ENCODE peak calls at places on chromosomes 6 and 20, in six cellular contexts. M is adrenal gland, B is SK-N-SH, L is heart left ventricle, Z is uterus, D is upper lobe of right lung. T is an unnamed sample.

GRCh38 chr6:148463671-148464070 is 121.0 kb downstream of the SASH1 start:
- DNase-seq in Z (no peak), M (no peak), D (no peak), L (no peak), B (no peak), T (no peak)

GRCh38 chr6:125611573-125612399 is 137.6 kb upstream of the HEY2 start:
- DNase-seq in L (peak), Z (no peak), M (no peak), D (no peak), B (no peak), T (no peak)

GRCh38 chr6:129672883-129673631 is 36.9 kb downstream of the ARHGAP18 start:
- DNase-seq in L (no peak), M (no peak), Z (no peak), B (no peak), D (no peak), T (peak)

GRCh38 chr6:165755583-165755982 is 92.5 kb upstream of the PDE10A start:
- DNase-seq in L (no peak), B (no peak), Z (no peak), D (no peak), M (no peak), T (no peak)

GRCh38 chr6:17705778-17706579 is 746 bp downstream of the NUP153 start:
- DNase-seq in L (peak), Z (peak), D (peak), M (peak), B (peak), T (no peak)

GRCh38 chr6:169783971-169784930 is 32.8 kb downstream of the ERMARD start:
- DNase-seq in B (no peak), M (no peak), D (no peak), L (no peak), Z (no peak), T (no peak)

GRCh38 chr6:109922851-109923250 is 55.3 kb upstream of the GPR6 start:
- DNase-seq in M (no peak), L (no peak), Z (no peak), D (no peak), B (no peak), T (peak)

GRCh38 chr6:2877057-2877882 is 25.8 kb downstream of the SERPINB9 start:
- DNase-seq in M (no peak), B (no peak), D (no peak), Z (peak), L (no peak), T (no peak)

GRCh38 chr6:19972221-19972620 is 135.1 kb downstream of the ID4 start:
- DNase-seq in Z (no peak), M (no peak), L (no peak), D (no peak), B (no peak), T (no peak)

GRCh38 chr6:122994256-122994655 is 1.8 kb upstream of the CLVS2 start:
- DNase-seq in L (no peak), M (no peak), D (no peak), B (no peak), Z (no peak), T (no peak)

GRCh38 chr6:82208914-82209313 is 38.6 kb downstream of the IBTK start:
- DNase-seq in L (no peak), D (no peak), B (no peak), M (no peak), Z (no peak), T (no peak)

GRCh38 chr20:40848530-40848929 is 159.5 kb upstream of the MAFB start:
- DNase-seq in L (no peak), D (no peak), Z (no peak), B (peak), M (no peak), T (no peak)

GRCh38 chr6:79737172-79737571 is 106.0 kb downstream of the SH3BGRL2 start:
- DNase-seq in D (no peak), L (no peak), M (no peak), B (peak), Z (no peak), T (no peak)

GRCh38 chr6:68919537-68919936 is 284.5 kb downstream of the ADGRB3 start:
- DNase-seq in M (no peak), D (no peak), L (no peak), B (no peak), Z (no peak), T (no peak)

GRCh38 chr20:37295001-37295400 is 5.5 kb downstream of the MANBAL start:
- DNase-seq in D (no peak), L (no peak), M (peak), B (no peak), Z (peak), T (peak)

GRCh38 chr6:91081452-91082067 is 494.7 kb upstream of the MAP3K7 start:
- DNase-seq in D (no peak), B (peak), L (no peak), M (no peak), Z (no peak), T (peak)

GRCh38 chr6:95142101-95142500 is 435.2 kb upstream of the MANEA start:
- DNase-seq in L (no peak), D (no peak), B (no peak), Z (no peak), M (no peak), T (no peak)

GRCh38 chr6:148760143-148760505 is 13.3 kb downstream of the UST start:
- DNase-seq in B (no peak), Z (no peak), L (no peak), M (no peak), D (no peak), T (no peak)

GRCh38 chr20:32153771-32154170 is 44.3 kb downstream of the TM9SF4 start:
- DNase-seq in D (no peak), Z (no peak), M (no peak), B (no peak), L (no peak), T (no peak)

GRCh38 chr20:41657655-41658054 is 39.5 kb upstream of the CHD6 start:
- DNase-seq in D (no peak), Z (no peak), M (no peak), B (no peak), L (no peak), T (no peak)

GRCh38 chr6:121932071-121933009 is 467.1 kb upstream of the HSF2 start:
- DNase-seq in B (peak), L (peak), M (peak), Z (peak), D (no peak), T (peak)

GRCh38 chr20:44834693-44835092 is 24.3 kb upstream of the RIMS4 start:
- DNase-seq in M (no peak), L (no peak), B (no peak), D (no peak), Z (no peak), T (no peak)

GRCh38 chr20:53070714-53071392 is 98.7 kb downstream of the TSHZ2 start:
- DNase-seq in M (no peak), L (no peak), Z (no peak), D (no peak), B (no peak), T (no peak)

GRCh38 chr6:149763866-149764265 is 14.3 kb downstream of the PCMT1 start:
- DNase-seq in D (no peak), M (no peak), B (no peak), L (no peak), Z (no peak), T (no peak)

GRCh38 chr6:13677878-13678254 is 33.8 kb downstream of the RANBP9 start:
- DNase-seq in Z (no peak), B (no peak), D (no peak), M (peak), L (no peak), T (no peak)

GRCh38 chr6:167547751-167548150 is 222.9 kb downstream of the TTLL2 start:
- DNase-seq in L (peak), Z (no peak), D (no peak), B (no peak), M (no peak), T (no peak)

GRCh38 chr6:17932362-17932852 is 55.0 kb downstream of the KIF13A start:
- DNase-seq in Z (peak), L (peak), B (no peak), M (peak), D (no peak), T (peak)

GRCh38 chr6:106377061-106377540 is 16.6 kb downstream of the CRYBG1 start:
- DNase-seq in Z (no peak), L (no peak), M (no peak), D (no peak), B (no peak), T (no peak)

GRCh38 chr6:138692978-138693909 is 80.3 kb upstream of the CCDC28A start:
- DNase-seq in B (peak), D (peak), L (peak), Z (peak), M (peak), T (no peak)

GRCh38 chr20:17343631-17344447 is 117.0 kb downstream of the PCSK2 start:
- DNase-seq in Z (no peak), M (no peak), D (no peak), L (no peak), B (no peak), T (peak)

GRCh38 chr6:21022343-21023107 is 488.3 kb downstream of the CDKAL1 start:
- DNase-seq in D (no peak), Z (no peak), L (no peak), B (no peak), M (no peak), T (no peak)

GRCh38 chr20:47117789-47118188 is 223.1 kb downstream of the EYA2 start:
- DNase-seq in B (no peak), D (no peak), Z (no peak), M (no peak), L (no peak), T (no peak)

GRCh38 chr6:79277109-79277508 is 42.6 kb upstream of the HMGN3 start:
- DNase-seq in B (no peak), Z (no peak), M (no peak), D (no peak), L (no peak), T (no peak)

GRCh38 chr6:52232990-52233389 is 11.3 kb downstream of the IL17F start:
- DNase-seq in D (no peak), Z (no peak), B (no peak), L (no peak), M (no peak), T (no peak)

GRCh38 chr6:52230685-52231084 is 13.6 kb downstream of the IL17F start:
- DNase-seq in Z (no peak), B (no peak), M (no peak), L (no peak), D (no peak), T (no peak)

GRCh38 chr6:52231411-52232127 is 12.7 kb downstream of the IL17F start:
- DNase-seq in D (no peak), Z (no peak), L (no peak), M (no peak), B (no peak), T (no peak)

GRCh38 chr6:52233975-52234823 is 10.1 kb downstream of the IL17F start:
- DNase-seq in L (no peak), M (peak), B (peak), Z (no peak), D (no peak), T (peak)
- H3K4me3 ChIP-seq in L (no peak), M (no peak), B (no peak), Z (no peak), D (no peak), T (no peak)

DNA sequence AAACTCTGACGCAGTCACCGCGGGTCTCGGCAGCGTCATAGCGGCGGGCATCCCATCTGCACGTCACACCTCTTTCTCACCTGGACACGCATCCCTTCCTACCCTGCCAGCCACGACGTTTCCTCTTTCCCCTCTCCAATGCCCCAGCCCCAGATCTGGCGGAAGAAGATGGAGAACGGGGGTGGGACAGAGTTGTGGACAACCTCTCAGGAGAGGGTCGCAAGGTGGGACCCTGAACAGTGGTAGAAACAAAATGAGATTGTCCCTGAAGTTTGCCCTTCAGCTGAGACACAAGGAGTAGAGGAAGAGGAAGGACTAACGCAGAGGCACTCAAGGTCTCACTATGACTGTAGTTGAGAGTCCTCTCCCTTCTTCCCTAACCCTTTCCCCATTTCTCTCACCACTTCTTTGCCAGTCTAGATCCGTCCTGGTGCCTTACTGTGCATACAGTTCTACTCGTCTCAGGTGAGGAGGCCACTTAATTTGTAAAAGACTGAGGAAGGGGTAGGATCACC is 562 bp downstream of the TRIM39 start:
- DNase-seq in L (no peak), B (no peak), D (no peak), M (no peak), Z (no peak), T (peak)
- TF ChIP-seq CTCF in L (no peak), B (no peak), D (no peak), M (no peak), Z (no peak), T (no peak)

GRCh38 chr6:38261626-38262025 is 378.1 kb downstream of the BTBD9 start:
- DNase-seq in Z (no peak), L (no peak), M (no peak), D (no peak), B (no peak), T (no peak)
- H3K4me3 ChIP-seq in Z (no peak), L (no peak), M (no peak), D (no peak), B (peak), T (peak)

DNA sequence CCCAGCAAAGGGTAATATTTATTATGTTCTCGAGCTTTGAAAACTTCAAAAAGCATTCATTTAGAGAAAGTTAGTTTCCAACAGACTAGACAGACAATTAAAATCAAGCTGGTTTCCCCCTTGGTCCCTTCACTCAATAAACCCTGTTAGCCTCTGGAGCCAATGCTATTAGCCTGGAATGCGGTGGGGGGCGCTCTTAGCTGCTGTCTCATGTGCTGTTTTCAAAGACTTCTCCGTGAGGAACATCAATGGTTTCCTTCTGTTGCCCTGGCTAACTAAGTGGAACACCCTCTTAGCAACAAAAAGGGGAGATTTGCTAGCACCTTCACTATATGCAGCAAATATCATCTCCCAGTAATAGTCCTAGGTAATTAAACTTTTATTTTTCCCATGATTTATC is 86.4 kb downstream of the LY86 start:
- DNase-seq in L (no peak), M (no peak), Z (no peak), D (no peak), B (no peak), T (no peak)
- TF ChIP-seq CTCF in L (no peak), M (no peak), Z (no peak), D (no peak), B (peak), T (peak)

GRCh38 chr6:28807682-28808280 is 116.0 kb downstream of the TRIM27 start:
- DNase-seq in B (peak), D (no peak), M (no peak), Z (no peak), L (no peak), T (peak)
- H3K4me3 ChIP-seq in B (peak), D (no peak), M (no peak), Z (no peak), L (no peak), T (peak)

GRCh38 chr6:111449129-111449528 is 33.9 kb downstream of the REV3L start:
- DNase-seq in B (no peak), M (no peak), Z (no peak), L (no peak), D (no peak), T (no peak)

GRCh38 chr6:111450087-111450486 is 32.9 kb downstream of the REV3L start:
- DNase-seq in D (no peak), Z (no peak), B (no peak), M (no peak), L (no peak), T (no peak)

GRCh38 chr6:111445786-111446395 is 37.1 kb downstream of the REV3L start:
- DNase-seq in M (no peak), D (no peak), Z (no peak), B (no peak), L (no peak), T (no peak)

GRCh38 chr6:111444794-111445193 is 38.2 kb downstream of the REV3L start:
- DNase-seq in M (no peak), Z (no peak), D (no peak), B (no peak), L (no peak), T (no peak)

GRCh38 chr6:111447051-111447450 is 36.0 kb downstream of the REV3L start:
- DNase-seq in D (no peak), B (no peak), L (no peak), M (no peak), Z (no peak), T (no peak)
- TF ChIP-seq CTCF in D (no peak), B (no peak), L (no peak), M (no peak), Z (no peak), T (no peak)

GRCh38 chr6:1079525-1079924 is 232.4 kb upstream of the FOXQ1 start:
- DNase-seq in D (no peak), B (no peak), M (no peak), L (no peak), Z (no peak), T (no peak)
- H3K4me3 ChIP-seq in D (no peak), B (no peak), M (no peak), L (no peak), Z (no peak), T (no peak)

GRCh38 chr6:41587223-41587879 is 41.2 kb downstream of the FOXP4 start:
- DNase-seq in L (no peak), Z (no peak), B (peak), D (no peak), M (no peak), T (no peak)
- TF ChIP-seq CTCF in L (no peak), Z (no peak), B (no peak), D (no peak), M (no peak), T (no peak)